ENCODE peak calls at places on chromosome 4, in nine cellular contexts. One of them, this sample, is unnamed.

GRCh38 chr4:183098080-183098722 is 856 bp upstream of the WWC2 start:
- DNase-seq in suprapubic skin: peak; percentile 72
- DNase-seq in cardiac muscle cell: peak; percentile 81
- DNase-seq in fibroblast of lung: peak; percentile 56
- DNase-seq in hepatocyte: peak; percentile 78
- DNase-seq in thoracic aorta: no peak
- DNase-seq in uterus: peak; percentile 39
- DNase-seq in neural progenitor cell: peak; percentile 75
- DNase-seq in psoas muscle: peak; percentile 67
- DNase-seq in this sample: peak; percentile 42

GRCh38 chr4:144494280-144494679 is 151.7 kb upstream of the HHIP start:
- DNase-seq in psoas muscle: no peak
- DNase-seq in suprapubic skin: no peak
- DNase-seq in hepatocyte: no peak
- DNase-seq in cardiac muscle cell: peak; percentile 25
- DNase-seq in fibroblast of lung: no peak
- DNase-seq in thoracic aorta: no peak
- DNase-seq in neural progenitor cell: no peak
- DNase-seq in uterus: no peak
- DNase-seq in this sample: no peak

GRCh38 chr4:24912252-24913098 is at the start of gene CCDC149:
- DNase-seq in uterus: peak; percentile 68
- DNase-seq in suprapubic skin: peak; percentile 73
- DNase-seq in hepatocyte: peak; percentile 87
- DNase-seq in fibroblast of lung: peak; percentile 60
- DNase-seq in thoracic aorta: peak; percentile 4
- DNase-seq in neural progenitor cell: peak; percentile 89
- DNase-seq in cardiac muscle cell: peak; percentile 76
- DNase-seq in psoas muscle: peak; percentile 68
- DNase-seq in this sample: peak; percentile 79

GRCh38 chr4:8495803-8496202 is 55.2 kb downstream of the TRMT44 start:
- DNase-seq in thoracic aorta: no peak
- DNase-seq in fibroblast of lung: no peak
- DNase-seq in hepatocyte: no peak
- DNase-seq in cardiac muscle cell: no peak
- DNase-seq in psoas muscle: no peak
- DNase-seq in uterus: no peak
- DNase-seq in suprapubic skin: no peak
- DNase-seq in neural progenitor cell: no peak
- DNase-seq in this sample: no peak

GRCh38 chr4:104494822-104495559 is at the start of gene CXXC4:
- DNase-seq in psoas muscle: peak; percentile 37
- DNase-seq in thoracic aorta: no peak
- DNase-seq in neural progenitor cell: peak; percentile 94
- DNase-seq in fibroblast of lung: peak; percentile 66
- DNase-seq in uterus: peak; percentile 76
- DNase-seq in suprapubic skin: peak; percentile 68
- DNase-seq in cardiac muscle cell: peak; percentile 72
- DNase-seq in hepatocyte: peak; percentile 87
- DNase-seq in this sample: peak; percentile 71

GRCh38 chr4:152634110-152634760 is 45.6 kb downstream of the TMEM154 start:
- DNase-seq in hepatocyte: peak; percentile 8
- DNase-seq in suprapubic skin: no peak
- DNase-seq in psoas muscle: no peak
- DNase-seq in cardiac muscle cell: peak; percentile 45
- DNase-seq in fibroblast of lung: peak; percentile 10
- DNase-seq in thoracic aorta: no peak
- DNase-seq in neural progenitor cell: no peak
- DNase-seq in uterus: no peak
- DNase-seq in this sample: no peak

GRCh38 chr4:174764105-174764729 is 64.8 kb downstream of the GLRA3 start:
- DNase-seq in psoas muscle: no peak
- DNase-seq in hepatocyte: peak; percentile 76
- DNase-seq in uterus: no peak
- DNase-seq in fibroblast of lung: peak; percentile 68
- DNase-seq in thoracic aorta: no peak
- DNase-seq in cardiac muscle cell: peak; percentile 64
- DNase-seq in neural progenitor cell: peak; percentile 68
- DNase-seq in suprapubic skin: no peak
- DNase-seq in this sample: no peak

GRCh38 chr4:156547439-156547838 is 424.2 kb downstream of the PDGFC start:
- DNase-seq in cardiac muscle cell: peak; percentile 87
- DNase-seq in neural progenitor cell: no peak
- DNase-seq in suprapubic skin: no peak
- DNase-seq in psoas muscle: no peak
- DNase-seq in uterus: peak; percentile 56
- DNase-seq in thoracic aorta: no peak
- DNase-seq in hepatocyte: peak; percentile 8
- DNase-seq in fibroblast of lung: peak; percentile 95
- DNase-seq in this sample: no peak

GRCh38 chr4:173371292-173372192 is 788 bp downstream of the SAP30 start:
- DNase-seq in uterus: peak; percentile 68
- DNase-seq in hepatocyte: peak; percentile 78
- DNase-seq in cardiac muscle cell: peak; percentile 86
- DNase-seq in fibroblast of lung: peak; percentile 74
- DNase-seq in thoracic aorta: peak; percentile 26
- DNase-seq in suprapubic skin: peak; percentile 86
- DNase-seq in psoas muscle: peak; percentile 71
- DNase-seq in neural progenitor cell: peak; percentile 83
- DNase-seq in this sample: peak; percentile 80

GRCh38 chr4:73170518-73171198 is 87.9 kb downstream of the ANKRD17 start:
- DNase-seq in hepatocyte: no peak
- DNase-seq in psoas muscle: no peak
- DNase-seq in suprapubic skin: no peak
- DNase-seq in thoracic aorta: no peak
- DNase-seq in uterus: no peak
- DNase-seq in cardiac muscle cell: no peak
- DNase-seq in neural progenitor cell: no peak
- DNase-seq in fibroblast of lung: no peak
- DNase-seq in this sample: no peak

GRCh38 chr4:154622598-154622997 is 10.1 kb upstream of the FGG start:
- DNase-seq in thoracic aorta: no peak
- DNase-seq in uterus: no peak
- DNase-seq in cardiac muscle cell: peak; percentile 55
- DNase-seq in suprapubic skin: no peak
- DNase-seq in fibroblast of lung: peak; percentile 67
- DNase-seq in psoas muscle: no peak
- DNase-seq in neural progenitor cell: peak; percentile 75
- DNase-seq in hepatocyte: peak; percentile 82
- DNase-seq in this sample: peak; percentile 60

GRCh38 chr4:47071863-47072441 is 40.6 kb downstream of the GABRB1 start:
- DNase-seq in neural progenitor cell: no peak
- DNase-seq in psoas muscle: no peak
- DNase-seq in cardiac muscle cell: peak; percentile 16
- DNase-seq in suprapubic skin: no peak
- DNase-seq in thoracic aorta: no peak
- DNase-seq in fibroblast of lung: peak; percentile 86
- DNase-seq in hepatocyte: no peak
- DNase-seq in uterus: no peak
- DNase-seq in this sample: no peak

GRCh38 chr4:140361099-140361498 is 12.3 kb upstream of the SCOC start:
- DNase-seq in fibroblast of lung: no peak
- DNase-seq in psoas muscle: no peak
- DNase-seq in neural progenitor cell: no peak
- DNase-seq in uterus: no peak
- DNase-seq in hepatocyte: no peak
- DNase-seq in cardiac muscle cell: no peak
- DNase-seq in thoracic aorta: no peak
- DNase-seq in suprapubic skin: no peak
- DNase-seq in this sample: no peak

GRCh38 chr4:10115271-10115656 is 1.3 kb downstream of the WDR1 start:
- DNase-seq in suprapubic skin: no peak
- DNase-seq in neural progenitor cell: no peak
- DNase-seq in cardiac muscle cell: peak; percentile 67
- DNase-seq in thoracic aorta: no peak
- DNase-seq in uterus: no peak
- DNase-seq in hepatocyte: peak; percentile 50
- DNase-seq in psoas muscle: no peak
- DNase-seq in fibroblast of lung: peak; percentile 49
- DNase-seq in this sample: no peak

GRCh38 chr4:167234388-167234881 is at the start of gene SPOCK3:
- DNase-seq in cardiac muscle cell: peak; percentile 52
- DNase-seq in thoracic aorta: no peak
- DNase-seq in uterus: no peak
- DNase-seq in suprapubic skin: no peak
- DNase-seq in fibroblast of lung: peak; percentile 31
- DNase-seq in neural progenitor cell: peak; percentile 75
- DNase-seq in psoas muscle: peak; percentile 12
- DNase-seq in hepatocyte: peak; percentile 70
- DNase-seq in this sample: no peak

GRCh38 chr4:41709844-41710481 is 38.6 kb downstream of the PHOX2B start:
- DNase-seq in hepatocyte: peak; percentile 51
- DNase-seq in fibroblast of lung: peak; percentile 98
- DNase-seq in neural progenitor cell: no peak
- DNase-seq in cardiac muscle cell: peak; percentile 9
- DNase-seq in psoas muscle: no peak
- DNase-seq in thoracic aorta: no peak
- DNase-seq in uterus: no peak
- DNase-seq in suprapubic skin: no peak
- DNase-seq in this sample: no peak

GRCh38 chr4:123832173-123833026 is 435.8 kb downstream of the SPRY1 start:
- DNase-seq in psoas muscle: peak; percentile 65
- DNase-seq in cardiac muscle cell: peak; percentile 99
- DNase-seq in suprapubic skin: peak; percentile 75
- DNase-seq in fibroblast of lung: peak; percentile 99
- DNase-seq in neural progenitor cell: no peak
- DNase-seq in uterus: peak; percentile 30
- DNase-seq in hepatocyte: peak; percentile 65
- DNase-seq in thoracic aorta: peak; percentile 26
- DNase-seq in this sample: no peak
- H3K4me1 ChIP-seq in psoas muscle: peaks cover 26% of the 10 kb centered on the region
- H3K4me1 ChIP-seq in cardiac muscle cell: peaks cover 11% of the 10 kb centered on the region
- H3K4me1 ChIP-seq in suprapubic skin: peaks cover 11% of the 10 kb centered on the region
- H3K4me1 ChIP-seq in fibroblast of lung: peaks cover 15% of the 10 kb centered on the region
- H3K4me1 ChIP-seq in neural progenitor cell: peaks cover 5% of the 10 kb centered on the region
- H3K4me1 ChIP-seq in uterus: no peaks in the 10 kb centered on the region
- H3K4me1 ChIP-seq in hepatocyte: peaks cover 19% of the 10 kb centered on the region
- H3K4me1 ChIP-seq in thoracic aorta: peaks cover 9% of the 10 kb centered on the region
- H3K4me1 ChIP-seq in this sample: no peaks in the 10 kb centered on the region

GRCh38 chr4:118353452-118353851 is 649 bp upstream of the PRSS12 start:
- DNase-seq in fibroblast of lung: no peak
- DNase-seq in cardiac muscle cell: no peak
- DNase-seq in hepatocyte: no peak
- DNase-seq in thoracic aorta: no peak
- DNase-seq in suprapubic skin: no peak
- DNase-seq in uterus: no peak
- DNase-seq in neural progenitor cell: peak; percentile 54
- DNase-seq in psoas muscle: no peak
- DNase-seq in this sample: no peak

GRCh38 chr4:118352843-118353373 is at the start of gene PRSS12:
- DNase-seq in uterus: no peak
- DNase-seq in hepatocyte: peak; percentile 89
- DNase-seq in neural progenitor cell: peak; percentile 87
- DNase-seq in psoas muscle: peak; percentile 60
- DNase-seq in cardiac muscle cell: peak; percentile 56
- DNase-seq in fibroblast of lung: peak; percentile 75
- DNase-seq in suprapubic skin: peak; percentile 79
- DNase-seq in thoracic aorta: no peak
- DNase-seq in this sample: peak; percentile 90

GRCh38 chr4:118354913-118355312 is 2.1 kb upstream of the PRSS12 start:
- DNase-seq in uterus: no peak
- DNase-seq in neural progenitor cell: no peak
- DNase-seq in cardiac muscle cell: no peak
- DNase-seq in fibroblast of lung: no peak
- DNase-seq in hepatocyte: no peak
- DNase-seq in psoas muscle: no peak
- DNase-seq in suprapubic skin: no peak
- DNase-seq in thoracic aorta: no peak
- DNase-seq in this sample: no peak

GRCh38 chr4:118350961-118351360 is 1.8 kb downstream of the PRSS12 start:
- DNase-seq in hepatocyte: no peak
- DNase-seq in psoas muscle: no peak
- DNase-seq in thoracic aorta: no peak
- DNase-seq in cardiac muscle cell: no peak
- DNase-seq in neural progenitor cell: no peak
- DNase-seq in fibroblast of lung: no peak
- DNase-seq in suprapubic skin: no peak
- DNase-seq in uterus: no peak
- DNase-seq in this sample: no peak

GRCh38 chr4:118351851-118352827 is 664 bp downstream of the PRSS12 start:
- DNase-seq in thoracic aorta: no peak
- DNase-seq in neural progenitor cell: peak; percentile 63
- DNase-seq in suprapubic skin: peak; percentile 67
- DNase-seq in hepatocyte: peak; percentile 45
- DNase-seq in cardiac muscle cell: no peak
- DNase-seq in fibroblast of lung: peak; percentile 62
- DNase-seq in psoas muscle: peak; percentile 22
- DNase-seq in uterus: no peak
- DNase-seq in this sample: peak; percentile 78
- TF ChIP-seq CTCF in thoracic aorta: no peak
- TF ChIP-seq CTCF in neural progenitor cell: no peak
- TF ChIP-seq CTCF in suprapubic skin: no peak
- TF ChIP-seq CTCF in hepatocyte: no peak
- TF ChIP-seq CTCF in cardiac muscle cell: no peak
- TF ChIP-seq CTCF in fibroblast of lung: no peak
- TF ChIP-seq CTCF in psoas muscle: no peak
- TF ChIP-seq CTCF in uterus: no peak
- TF ChIP-seq CTCF in this sample: no peak

DNA sequence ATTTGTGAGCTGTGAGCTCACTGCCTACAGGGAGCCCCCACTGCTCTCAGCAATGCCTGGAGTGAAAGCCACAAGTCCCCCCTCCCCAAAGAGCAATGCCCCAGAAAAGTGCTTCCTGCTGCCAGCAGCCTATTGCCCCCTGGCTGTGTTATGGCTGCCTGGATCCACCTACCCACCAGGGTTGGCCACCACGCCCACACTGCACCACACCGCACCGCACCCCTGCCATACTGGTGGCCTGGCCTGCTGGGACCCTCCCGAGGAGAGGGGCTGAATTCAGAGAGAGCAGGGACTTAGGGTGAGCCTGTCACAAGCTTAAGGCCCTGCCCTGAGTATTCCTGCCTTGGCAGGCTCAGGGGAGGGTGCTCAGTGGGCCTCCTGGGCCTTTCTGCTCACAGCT is 4.3 kb downstream of the CFAP99 start:
- DNase-seq in suprapubic skin: no peak
- DNase-seq in psoas muscle: no peak
- DNase-seq in thoracic aorta: no peak
- DNase-seq in fibroblast of lung: no peak
- DNase-seq in cardiac muscle cell: no peak
- DNase-seq in hepatocyte: no peak
- DNase-seq in uterus: no peak
- DNase-seq in neural progenitor cell: peak; percentile 3
- DNase-seq in this sample: no peak
- H3K9me3 ChIP-seq in suprapubic skin: no peaks in the 10 kb centered on the region
- H3K9me3 ChIP-seq in psoas muscle: no peaks in the 10 kb centered on the region
- H3K9me3 ChIP-seq in thoracic aorta: no peaks in the 10 kb centered on the region
- H3K9me3 ChIP-seq in fibroblast of lung: no peaks in the 10 kb centered on the region
- H3K9me3 ChIP-seq in cardiac muscle cell: no peaks in the 10 kb centered on the region
- H3K9me3 ChIP-seq in hepatocyte: no peaks in the 10 kb centered on the region
- H3K9me3 ChIP-seq in uterus: no peaks in the 10 kb centered on the region
- H3K9me3 ChIP-seq in neural progenitor cell: no peaks in the 10 kb centered on the region
- H3K9me3 ChIP-seq in this sample: no peaks in the 10 kb centered on the region

DNA sequence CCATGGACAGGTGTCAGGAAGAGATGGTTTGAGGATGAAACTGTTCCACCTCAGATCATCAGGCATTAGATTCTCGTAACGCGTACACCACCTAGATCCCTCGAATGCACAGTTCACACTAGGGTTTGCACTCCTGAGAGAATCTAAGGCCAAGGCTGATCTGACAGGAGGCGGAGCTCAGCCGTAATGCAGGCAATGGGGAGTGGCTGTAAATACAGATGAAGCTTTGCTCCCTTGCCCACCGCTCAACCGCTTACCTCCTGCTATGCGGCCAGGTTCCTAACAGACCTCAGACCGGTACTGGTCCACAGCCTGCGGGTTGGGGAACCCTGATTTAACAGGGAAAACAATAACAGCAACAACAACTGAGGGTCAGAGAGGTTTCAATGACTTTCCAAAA is 2.0 kb upstream of the TEC start:
- DNase-seq in thoracic aorta: no peak
- DNase-seq in suprapubic skin: no peak
- DNase-seq in psoas muscle: no peak
- DNase-seq in fibroblast of lung: no peak
- DNase-seq in uterus: no peak
- DNase-seq in hepatocyte: no peak
- DNase-seq in cardiac muscle cell: no peak
- DNase-seq in neural progenitor cell: no peak
- DNase-seq in this sample: no peak
- H3K4me1 ChIP-seq in thoracic aorta: no peaks in the 10 kb centered on the region
- H3K4me1 ChIP-seq in suprapubic skin: peaks cover 15% of the 10 kb centered on the region
- H3K4me1 ChIP-seq in psoas muscle: peaks cover 6% of the 10 kb centered on the region
- H3K4me1 ChIP-seq in fibroblast of lung: no peaks in the 10 kb centered on the region
- H3K4me1 ChIP-seq in uterus: no peaks in the 10 kb centered on the region
- H3K4me1 ChIP-seq in hepatocyte: peaks cover 3% of the 10 kb centered on the region
- H3K4me1 ChIP-seq in cardiac muscle cell: peaks cover 2% of the 10 kb centered on the region
- H3K4me1 ChIP-seq in neural progenitor cell: no peaks in the 10 kb centered on the region
- H3K4me1 ChIP-seq in this sample: peaks cover 13% of the 10 kb centered on the region